ENCODE peak calls at places on chromosome 17, in five cellular contexts. D, O, U, H and F are unnamed samples.

GRCh38 chr17:10907370-10907769 is 69.5 kb upstream of the PIRT start:
- DNase-seq in D (no peak), O (no peak), U (no peak), H (no peak), F (no peak)

GRCh38 chr17:9509236-9509813 is 66.3 kb downstream of the STX8 start:
- DNase-seq in D (no peak), O (no peak), U (no peak), H (no peak), F (no peak)

GRCh38 chr17:9854255-9854654 is 28.5 kb downstream of the GLP2R start:
- DNase-seq in D (no peak), O (no peak), U (no peak), H (no peak), F (no peak)

GRCh38 chr17:13099906-13100305 is 82.1 kb upstream of the ELAC2 start:
- DNase-seq in D (no peak), O (no peak), U (no peak), H (no peak), F (no peak)

GRCh38 chr17:1797323-1797722 is 32.4 kb downstream of the SMYD4 start:
- DNase-seq in D (no peak), O (no peak), U (no peak), H (no peak), F (no peak)

GRCh38 chr17:61124562-61124961 is 275.1 kb upstream of the TBX2 start:
- DNase-seq in D (no peak), O (no peak), U (no peak), H (no peak), F (no peak)

GRCh38 chr17:74430706-74431567 is 951 bp upstream of the GPRC5C start:
- DNase-seq in D (peak), O (no peak), U (no peak), H (peak), F (no peak)

GRCh38 chr17:79905832-79906231 is 66.6 kb upstream of the CBX4 start:
- DNase-seq in D (peak), O (no peak), U (no peak), H (no peak), F (no peak)

GRCh38 chr17:3558603-3559269 is 1.1 kb upstream of the TRPV3 start:
- DNase-seq in D (no peak), O (no peak), U (no peak), H (peak), F (no peak)

GRCh38 chr17:19958023-19958422 is 19.6 kb downstream of the AKAP10 start:
- DNase-seq in D (no peak), O (peak), U (no peak), H (peak), F (peak)

GRCh38 chr17:80770881-80771611 is 220.6 kb upstream of the CHMP6 start:
- DNase-seq in D (no peak), O (no peak), U (no peak), H (no peak), F (no peak)